ENCODE peak calls at places on chromosomes 13 and 19, in ten cellular contexts. One of them, this sample, is unnamed.

GRCh38 chr13:49428041-49428763 is 15.7 kb downstream of the CAB39L start:
- DNase-seq in GM12878: no peak
- DNase-seq in tibial nerve: no peak
- DNase-seq in IMR-90: no peak
- DNase-seq in Peyer's patch: no peak
- DNase-seq in H1: no peak
- DNase-seq in heart left ventricle: peak; percentile 21
- DNase-seq in transverse colon: no peak
- DNase-seq in uterus: no peak
- DNase-seq in K562: no peak
- DNase-seq in this sample: no peak

GRCh38 chr13:42997381-42997780 is 5.3 kb upstream of the EPSTI1 start:
- DNase-seq in Peyer's patch: no peak
- DNase-seq in transverse colon: no peak
- DNase-seq in uterus: no peak
- DNase-seq in heart left ventricle: no peak
- DNase-seq in GM12878: no peak
- DNase-seq in IMR-90: peak; percentile 40
- DNase-seq in tibial nerve: no peak
- DNase-seq in K562: no peak
- DNase-seq in H1: no peak
- DNase-seq in this sample: no peak

GRCh38 chr13:26914624-26915023 is 154.0 kb upstream of the GPR12 start:
- DNase-seq in GM12878: peak; percentile 9
- DNase-seq in IMR-90: no peak
- DNase-seq in transverse colon: no peak
- DNase-seq in K562: no peak
- DNase-seq in Peyer's patch: no peak
- DNase-seq in uterus: no peak
- DNase-seq in heart left ventricle: no peak
- DNase-seq in tibial nerve: no peak
- DNase-seq in H1: no peak
- DNase-seq in this sample: peak; percentile 40

GRCh38 chr13:109818891-109819290 is 32.5 kb upstream of the IRS2 start:
- DNase-seq in IMR-90: no peak
- DNase-seq in H1: no peak
- DNase-seq in heart left ventricle: no peak
- DNase-seq in transverse colon: no peak
- DNase-seq in K562: no peak
- DNase-seq in tibial nerve: no peak
- DNase-seq in uterus: no peak
- DNase-seq in Peyer's patch: no peak
- DNase-seq in GM12878: no peak
- DNase-seq in this sample: no peak

GRCh38 chr13:53126803-53127202 is 98.2 kb downstream of the OLFM4 start:
- DNase-seq in K562: no peak
- DNase-seq in uterus: peak; percentile 65
- DNase-seq in heart left ventricle: peak; percentile 24
- DNase-seq in IMR-90: peak; percentile 65
- DNase-seq in H1: no peak
- DNase-seq in transverse colon: no peak
- DNase-seq in GM12878: no peak
- DNase-seq in Peyer's patch: no peak
- DNase-seq in tibial nerve: peak; percentile 26
- DNase-seq in this sample: no peak

GRCh38 chr13:109700176-109700575 is 86.2 kb downstream of the IRS2 start:
- DNase-seq in K562: peak; percentile 25
- DNase-seq in Peyer's patch: peak; percentile 87
- DNase-seq in H1: no peak
- DNase-seq in tibial nerve: peak; percentile 29
- DNase-seq in GM12878: no peak
- DNase-seq in uterus: no peak
- DNase-seq in IMR-90: peak; percentile 24
- DNase-seq in transverse colon: peak; percentile 91
- DNase-seq in heart left ventricle: peak; percentile 86
- DNase-seq in this sample: peak; percentile 65

GRCh38 chr19:43496960-43497359 is 7.6 kb downstream of the PHLDB3 start:
- DNase-seq in GM12878: no peak
- DNase-seq in IMR-90: no peak
- DNase-seq in H1: no peak
- DNase-seq in heart left ventricle: no peak
- DNase-seq in K562: no peak
- DNase-seq in transverse colon: no peak
- DNase-seq in tibial nerve: no peak
- DNase-seq in Peyer's patch: no peak
- DNase-seq in uterus: no peak
- DNase-seq in this sample: no peak

GRCh38 chr19:57434386-57435061 is 601 bp upstream of the ZNF749 start:
- DNase-seq in Peyer's patch: no peak
- DNase-seq in GM12878: no peak
- DNase-seq in uterus: no peak
- DNase-seq in heart left ventricle: no peak
- DNase-seq in transverse colon: no peak
- DNase-seq in tibial nerve: no peak
- DNase-seq in H1: no peak
- DNase-seq in IMR-90: no peak
- DNase-seq in K562: no peak
- DNase-seq in this sample: no peak

GRCh38 chr19:49190781-49191180 is 33.2 kb downstream of the TRPM4 start:
- DNase-seq in heart left ventricle: no peak
- DNase-seq in transverse colon: no peak
- DNase-seq in GM12878: no peak
- DNase-seq in IMR-90: no peak
- DNase-seq in Peyer's patch: no peak
- DNase-seq in uterus: no peak
- DNase-seq in K562: peak; percentile 3
- DNase-seq in H1: no peak
- DNase-seq in tibial nerve: no peak
- DNase-seq in this sample: no peak

GRCh38 chr13:110361365-110361911 is 54.4 kb downstream of the COL4A2 start:
- DNase-seq in GM12878: no peak
- DNase-seq in uterus: peak; percentile 68
- DNase-seq in K562: no peak
- DNase-seq in tibial nerve: peak; percentile 26
- DNase-seq in heart left ventricle: peak; percentile 86
- DNase-seq in H1: no peak
- DNase-seq in transverse colon: peak; percentile 50
- DNase-seq in IMR-90: peak; percentile 88
- DNase-seq in Peyer's patch: no peak
- DNase-seq in this sample: no peak

DNA sequence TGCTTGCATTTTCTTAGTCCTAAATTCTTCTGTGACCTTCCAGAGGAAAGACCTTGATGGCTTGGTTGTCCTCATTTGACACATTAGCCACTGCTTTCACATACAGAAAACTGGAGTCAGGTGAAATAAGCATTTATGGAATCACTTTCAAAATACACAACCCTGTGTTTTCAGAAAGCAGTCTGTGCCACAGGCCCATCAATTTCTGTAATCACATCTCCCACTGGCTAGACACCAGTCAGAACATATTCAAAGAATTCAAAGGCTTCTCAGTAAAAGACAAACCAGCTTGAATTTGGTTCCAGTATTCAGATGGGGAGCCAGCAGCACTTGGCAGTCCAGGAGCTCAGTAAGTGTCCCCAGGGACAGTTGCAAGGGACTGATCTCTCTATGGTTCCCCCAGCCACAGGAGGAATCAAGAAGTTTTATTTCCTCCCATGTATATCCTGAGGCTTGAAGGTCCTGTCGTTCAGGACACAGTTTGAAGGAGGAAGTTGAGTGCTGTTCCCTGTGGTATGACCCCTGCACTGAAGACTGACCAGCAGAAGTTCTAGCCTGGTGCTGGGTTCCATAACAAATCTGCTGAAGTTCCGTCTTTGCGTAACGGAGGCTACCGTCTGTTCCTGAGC is 214.3 kb downstream of the FOXO1 start:
- DNase-seq in heart left ventricle: no peak
- DNase-seq in K562: no peak
- DNase-seq in tibial nerve: no peak
- DNase-seq in IMR-90: no peak
- DNase-seq in uterus: no peak
- DNase-seq in Peyer's patch: no peak
- DNase-seq in GM12878: no peak
- DNase-seq in H1: no peak
- DNase-seq in transverse colon: no peak
- DNase-seq in this sample: no peak
- TF ChIP-seq CTCF in heart left ventricle: no peak
- TF ChIP-seq CTCF in K562: no peak
- TF ChIP-seq CTCF in tibial nerve: no peak
- TF ChIP-seq CTCF in IMR-90: no peak
- TF ChIP-seq CTCF in uterus: no peak
- TF ChIP-seq CTCF in Peyer's patch: no peak
- TF ChIP-seq CTCF in GM12878: no peak
- TF ChIP-seq CTCF in H1: no peak
- TF ChIP-seq CTCF in transverse colon: no peak
- TF ChIP-seq CTCF in this sample: no peak

GRCh38 chr19:5430237-5430636 is 25.0 kb upstream of the ZNRF4 start:
- DNase-seq in Peyer's patch: no peak
- DNase-seq in uterus: no peak
- DNase-seq in GM12878: no peak
- DNase-seq in heart left ventricle: no peak
- DNase-seq in transverse colon: no peak
- DNase-seq in K562: peak; percentile 53
- DNase-seq in IMR-90: no peak
- DNase-seq in tibial nerve: no peak
- DNase-seq in H1: no peak
- DNase-seq in this sample: no peak
- TF ChIP-seq POLR2A in Peyer's patch: no peak
- TF ChIP-seq POLR2A in uterus: no peak
- TF ChIP-seq POLR2A in GM12878: no peak
- TF ChIP-seq POLR2A in heart left ventricle: no peak
- TF ChIP-seq POLR2A in transverse colon: no peak
- TF ChIP-seq POLR2A in K562: no peak
- TF ChIP-seq POLR2A in IMR-90: no peak
- TF ChIP-seq POLR2A in tibial nerve: no peak
- TF ChIP-seq POLR2A in H1: no peak
- TF ChIP-seq POLR2A in this sample: no peak

DNA sequence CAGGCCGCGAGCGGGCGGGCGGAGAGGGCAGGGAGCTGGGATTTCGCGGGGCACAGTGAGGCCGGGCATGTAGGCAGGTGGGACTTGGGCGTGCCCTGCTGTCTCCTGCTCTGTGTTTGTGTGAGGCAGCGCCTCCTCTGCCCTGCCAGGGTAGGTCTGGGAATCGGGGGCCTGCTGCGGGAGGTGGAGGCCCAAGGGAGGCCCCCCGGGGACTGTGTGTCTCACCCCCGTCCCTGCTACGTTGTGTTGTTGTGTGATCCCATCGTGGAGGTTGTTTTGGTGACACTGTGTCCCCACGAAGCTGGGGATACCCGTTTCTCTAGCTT is 957 bp downstream of the FXYD1 start:
- DNase-seq in K562: no peak
- DNase-seq in transverse colon: no peak
- DNase-seq in Peyer's patch: no peak
- DNase-seq in GM12878: no peak
- DNase-seq in uterus: no peak
- DNase-seq in H1: no peak
- DNase-seq in tibial nerve: no peak
- DNase-seq in IMR-90: no peak
- DNase-seq in heart left ventricle: no peak
- DNase-seq in this sample: peak; percentile 87
- TF ChIP-seq CTCF in K562: no peak
- TF ChIP-seq CTCF in transverse colon: no peak
- TF ChIP-seq CTCF in Peyer's patch: no peak
- TF ChIP-seq CTCF in GM12878: no peak
- TF ChIP-seq CTCF in uterus: no peak
- TF ChIP-seq CTCF in H1: no peak
- TF ChIP-seq CTCF in tibial nerve: no peak
- TF ChIP-seq CTCF in IMR-90: no peak
- TF ChIP-seq CTCF in heart left ventricle: no peak
- TF ChIP-seq CTCF in this sample: no peak

DNA sequence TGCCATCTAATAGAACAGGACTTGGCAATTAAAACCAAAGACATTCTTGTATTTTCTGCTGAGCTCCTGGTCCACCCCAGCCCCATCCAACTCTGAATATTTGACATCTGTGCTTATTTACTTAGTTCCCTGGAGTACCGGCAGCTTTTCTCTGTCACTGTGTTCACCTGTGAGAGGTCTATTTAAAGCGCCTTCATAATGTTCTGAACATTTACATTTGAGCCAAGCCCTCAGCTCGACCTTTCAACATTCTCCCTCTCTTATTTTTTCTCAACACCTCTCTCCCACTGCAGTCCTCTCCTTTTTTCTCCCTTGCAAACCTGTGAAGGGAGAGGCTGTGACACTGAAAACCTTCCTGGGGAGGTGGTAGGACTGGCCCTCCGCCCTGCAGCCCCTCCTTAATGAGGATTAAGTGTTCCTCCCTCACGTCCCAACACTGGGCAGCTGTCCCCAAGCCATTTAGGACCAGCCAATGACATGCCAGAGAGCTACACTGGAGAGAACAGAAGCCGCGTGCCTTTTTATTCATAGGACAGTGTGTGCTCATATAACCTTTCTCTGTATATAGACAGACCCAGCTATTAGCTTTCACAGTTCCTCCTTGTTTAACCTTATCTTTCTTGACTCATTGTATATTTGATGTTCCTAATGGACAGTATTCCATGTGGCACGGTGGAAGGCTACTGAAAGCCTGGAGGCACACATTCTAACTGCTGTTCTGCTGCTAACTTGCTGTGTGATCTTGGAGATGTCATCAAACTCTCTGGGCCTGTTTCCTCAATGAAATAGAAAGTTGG is 134.8 kb downstream of the NUFIP1 start:
- DNase-seq in IMR-90: peak; percentile 11
- DNase-seq in GM12878: no peak
- DNase-seq in H1: no peak
- DNase-seq in heart left ventricle: peak; percentile 84
- DNase-seq in transverse colon: peak; percentile 61
- DNase-seq in uterus: no peak
- DNase-seq in tibial nerve: no peak
- DNase-seq in Peyer's patch: peak; percentile 74
- DNase-seq in K562: no peak
- DNase-seq in this sample: no peak
- TF ChIP-seq POLR2A in IMR-90: no peak
- TF ChIP-seq POLR2A in GM12878: no peak
- TF ChIP-seq POLR2A in H1: no peak
- TF ChIP-seq POLR2A in heart left ventricle: no peak
- TF ChIP-seq POLR2A in transverse colon: peak; percentile 15
- TF ChIP-seq POLR2A in uterus: no peak
- TF ChIP-seq POLR2A in tibial nerve: no peak
- TF ChIP-seq POLR2A in Peyer's patch: no peak
- TF ChIP-seq POLR2A in K562: no peak
- TF ChIP-seq POLR2A in this sample: no peak

DNA sequence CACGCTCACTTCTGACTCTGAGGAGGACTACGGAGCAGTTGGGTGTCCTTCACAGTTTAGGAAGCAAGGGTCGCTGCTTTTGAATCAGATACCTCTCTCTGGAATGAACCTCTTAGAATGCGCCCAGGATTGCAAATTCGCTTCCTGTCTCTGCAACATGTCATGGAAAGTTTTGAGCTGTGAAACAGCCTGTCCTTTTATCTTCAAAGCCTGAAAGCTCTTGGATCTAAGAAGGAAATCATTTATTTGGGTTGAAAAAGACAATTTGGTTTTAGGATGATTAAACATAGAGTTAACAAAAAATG is 134.1 kb downstream of the KATNAL1 start:
- DNase-seq in heart left ventricle: no peak
- DNase-seq in uterus: no peak
- DNase-seq in K562: no peak
- DNase-seq in GM12878: no peak
- DNase-seq in tibial nerve: no peak
- DNase-seq in transverse colon: no peak
- DNase-seq in Peyer's patch: no peak
- DNase-seq in H1: no peak
- DNase-seq in IMR-90: no peak
- DNase-seq in this sample: no peak
- TF ChIP-seq CTCF in heart left ventricle: no peak
- TF ChIP-seq CTCF in uterus: no peak
- TF ChIP-seq CTCF in K562: no peak
- TF ChIP-seq CTCF in GM12878: no peak
- TF ChIP-seq CTCF in tibial nerve: no peak
- TF ChIP-seq CTCF in transverse colon: no peak
- TF ChIP-seq CTCF in Peyer's patch: no peak
- TF ChIP-seq CTCF in H1: no peak
- TF ChIP-seq CTCF in IMR-90: no peak
- TF ChIP-seq CTCF in this sample: no peak

This sample was measured in lower leg skin.